ENCODE peak calls at places on chromosomes 3 and 15, in eight cellular contexts. U, D, Q, K, C, Y, Z and E are unnamed samples. For H3K27me3 and H3K4me1, the result is how much of the 10 kb centered on the place peaks cover.

GRCh38 chr15:64636101-64636500 is 139.3 kb downstream of the RBPMS2 start:
- DNase-seq in Z (no peak), Q (no peak), C (peak), Y (no peak), K (no peak), U (no peak), D (no peak), E (no peak)

GRCh38 chr3:153127788-153128187 is 34.2 kb upstream of the RAP2B start:
- DNase-seq in Y (no peak), Z (peak), U (peak), Q (no peak), K (no peak), D (no peak), C (no peak), E (no peak)

GRCh38 chr3:194269610-194270145 is 81.5 kb downstream of the CPN2 start:
- DNase-seq in K (peak), Z (no peak), Q (peak), D (peak), C (peak), Y (peak), U (peak), E (no peak)

GRCh38 chr3:188370081-188370830 is 216.3 kb downstream of the LPP start:
- DNase-seq in Z (no peak), Y (no peak), D (no peak), K (peak), C (no peak), Q (no peak), U (no peak), E (peak)

GRCh38 chr15:29113336-29114276 is 156.0 kb downstream of the NSMCE3 start:
- DNase-seq in Y (no peak), Q (no peak), Z (no peak), U (no peak), K (no peak), C (no peak), D (no peak), E (no peak)

GRCh38 chr3:42490243-42490642 is 12.2 kb upstream of the VIPR1 start:
- DNase-seq in Z (no peak), D (no peak), Q (no peak), U (peak), Y (peak), C (no peak), K (no peak), E (peak)

GRCh38 chr3:151328298-151329036 is 882 bp downstream of the P2RY13 start:
- DNase-seq in Z (no peak), U (no peak), D (no peak), Y (peak), K (no peak), Q (no peak), C (peak), E (no peak)

GRCh38 chr3:61562042-61562809 is 855 bp downstream of the PTPRG start:
- DNase-seq in K (no peak), Q (peak), U (no peak), C (no peak), Z (peak), D (peak), Y (peak), E (peak)

GRCh38 chr15:96870510-96871039 is 540.1 kb downstream of the NR2F2 start:
- DNase-seq in Y (no peak), K (peak), U (no peak), C (no peak), Q (no peak), D (no peak), Z (no peak), E (no peak)

GRCh38 chr3:113514265-113514769 is 639 bp downstream of the SPICE1 start:
- DNase-seq in C (no peak), Z (peak), Q (no peak), Y (no peak), K (peak), U (peak), D (no peak), E (no peak)

GRCh38 chr15:50736823-50737222 is 28.7 kb downstream of the SPPL2A start:
- DNase-seq in U (no peak), K (no peak), Q (no peak), Z (no peak), D (no peak), Y (no peak), C (no peak), E (no peak)

GRCh38 chr3:132421832-132422231 is 4.5 kb downstream of the DNAJC13 start:
- DNase-seq in Z (peak), C (peak), U (peak), D (no peak), K (no peak), Y (no peak), Q (no peak), E (no peak)

GRCh38 chr3:143597774-143598652 is 250.3 kb downstream of the SLC9A9 start:
- DNase-seq in U (no peak), Q (no peak), D (no peak), K (no peak), C (no peak), Z (no peak), Y (no peak), E (no peak)

GRCh38 chr15:90219421-90220141 is 14.2 kb downstream of the CIB1 start:
- DNase-seq in D (peak), Z (no peak), Q (peak), U (no peak), K (peak), C (no peak), Y (peak), E (no peak)

GRCh38 chr3:50118237-50118636 is 29.5 kb downstream of the RBM5 start:
- DNase-seq in U (no peak), Y (no peak), D (no peak), C (no peak), Q (no peak), K (no peak), Z (no peak), E (no peak)

GRCh38 chr3:37987751-37988179 is 2.8 kb upstream of the VILL start:
- DNase-seq in U (no peak), D (no peak), Z (peak), C (no peak), K (no peak), Q (peak), Y (no peak), E (no peak)

GRCh38 chr3:41881233-41881821 is 80.6 kb downstream of the ULK4 start:
- DNase-seq in Z (peak), K (peak), Y (no peak), D (peak), Q (no peak), C (peak), U (peak), E (peak)

GRCh38 chr3:165855581-165855980 is 18.4 kb upstream of the BCHE start:
- DNase-seq in K (no peak), D (no peak), Z (no peak), U (peak), Y (no peak), Q (no peak), C (no peak), E (peak)

GRCh38 chr3:170081079-170081741 is 43.4 kb downstream of the GPR160 start:
- DNase-seq in Y (no peak), C (peak), K (no peak), Q (no peak), U (peak), D (no peak), Z (peak), E (no peak)

GRCh38 chr3:123283657-123284398 is 82.1 kb downstream of the SEC22A start:
- DNase-seq in Q (no peak), Z (no peak), Y (no peak), D (no peak), K (no peak), U (no peak), C (no peak), E (no peak)

GRCh38 chr3:164730810-164731209 is 347.5 kb downstream of the SI start:
- DNase-seq in U (no peak), Q (no peak), D (no peak), C (no peak), Y (no peak), Z (no peak), K (peak), E (no peak)

GRCh38 chr15:45333550-45333949 is 44.8 kb downstream of the GATM start:
- DNase-seq in C (peak), D (no peak), Y (peak), K (no peak), Z (peak), Q (peak), U (peak), E (peak)

GRCh38 chr15:37824717-37825382 is 109.6 kb upstream of the TMCO5A start:
- DNase-seq in K (no peak), Z (peak), Y (peak), D (no peak), Q (no peak), U (peak), C (peak), E (peak)

GRCh38 chr3:105254154-105254553 is 112.6 kb upstream of the ALCAM start:
- DNase-seq in D (no peak), U (no peak), C (no peak), Q (no peak), K (no peak), Y (no peak), Z (no peak), E (no peak)

GRCh38 chr15:52071570-52071969 is 41.0 kb downstream of the BCL2L10 start:
- DNase-seq in U (no peak), Z (no peak), Y (no peak), D (no peak), C (no peak), Q (no peak), K (no peak), E (peak)

GRCh38 chr15:42704492-42704926 is 32.4 kb downstream of the CDAN1 start:
- DNase-seq in C (peak), K (peak), Q (no peak), U (peak), Y (peak), D (peak), Z (peak), E (peak)

GRCh38 chr3:182241196-182241776 is 529.6 kb downstream of the SOX2 start:
- DNase-seq in Z (no peak), Q (no peak), Y (no peak), U (no peak), C (no peak), K (no peak), D (no peak), E (no peak)

GRCh38 chr3:182243625-182244024 is 531.9 kb downstream of the SOX2 start:
- DNase-seq in U (no peak), K (no peak), Z (no peak), Q (no peak), D (no peak), C (peak), Y (no peak), E (no peak)

GRCh38 chr3:182240474-182240873 is 528.7 kb downstream of the SOX2 start:
- DNase-seq in C (no peak), Y (no peak), Q (no peak), K (no peak), U (no peak), Z (no peak), D (no peak), E (no peak)

GRCh38 chr3:182242563-182242962 is 530.8 kb downstream of the SOX2 start:
- DNase-seq in U (no peak), D (no peak), Q (no peak), K (no peak), Y (no peak), Z (no peak), C (no peak), E (no peak)

DNA sequence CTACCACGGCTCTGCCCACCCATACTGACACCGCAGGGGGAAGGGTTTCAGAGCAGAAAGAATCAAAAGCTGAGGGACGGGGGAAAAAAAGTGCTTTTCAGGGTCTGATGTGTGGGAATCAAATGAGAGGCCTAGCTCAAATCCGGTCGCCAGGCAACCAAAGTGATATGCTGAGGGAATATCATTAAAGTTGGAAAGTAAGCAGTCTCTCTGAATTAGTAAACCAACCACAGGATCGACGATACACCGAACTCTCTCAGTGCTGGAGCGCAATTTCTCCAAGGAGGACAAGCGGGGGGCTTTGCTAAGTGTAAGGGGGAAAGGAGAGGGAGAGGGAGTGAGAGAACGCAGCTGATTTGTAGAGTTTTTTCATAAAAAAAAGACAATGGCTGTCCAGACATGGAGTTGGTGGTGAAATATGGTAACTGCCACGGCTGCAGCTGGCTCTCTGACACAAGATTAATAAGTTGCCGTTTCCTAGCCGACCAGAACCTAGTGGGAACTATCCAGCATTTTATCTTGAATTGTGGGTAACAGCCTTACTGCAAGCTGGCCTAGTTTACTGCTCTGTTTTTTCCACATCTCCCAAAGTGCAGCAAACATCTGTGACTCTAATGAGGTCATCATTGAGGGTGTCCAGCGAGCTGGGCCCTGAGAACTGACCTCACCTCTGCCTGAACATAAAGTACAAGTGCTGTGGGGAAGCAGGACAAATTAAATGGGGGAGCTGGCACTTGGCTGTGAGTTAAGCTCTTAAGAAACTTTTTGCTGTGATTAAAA is 530.2 kb downstream of the SOX2 start:
- DNase-seq in Z (no peak), Q (peak), Y (peak), U (peak), D (peak), K (no peak), C (peak), E (no peak)
- H3K27me3 ChIP-seq in Z (under half), Q (under half), Y (under half), U (under half), D (under half), K (under half), C (under half), E (under half)

GRCh38 chr3:4589475-4590111 is 96.4 kb downstream of the ITPR1 start:
- DNase-seq in Q (peak), C (no peak), D (no peak), Z (no peak), K (no peak), U (no peak), Y (no peak), E (no peak)
- TF ChIP-seq CTCF in Q (no peak), C (no peak), D (no peak), Z (no peak), K (no peak), U (no peak), Y (no peak), E (no peak)

DNA sequence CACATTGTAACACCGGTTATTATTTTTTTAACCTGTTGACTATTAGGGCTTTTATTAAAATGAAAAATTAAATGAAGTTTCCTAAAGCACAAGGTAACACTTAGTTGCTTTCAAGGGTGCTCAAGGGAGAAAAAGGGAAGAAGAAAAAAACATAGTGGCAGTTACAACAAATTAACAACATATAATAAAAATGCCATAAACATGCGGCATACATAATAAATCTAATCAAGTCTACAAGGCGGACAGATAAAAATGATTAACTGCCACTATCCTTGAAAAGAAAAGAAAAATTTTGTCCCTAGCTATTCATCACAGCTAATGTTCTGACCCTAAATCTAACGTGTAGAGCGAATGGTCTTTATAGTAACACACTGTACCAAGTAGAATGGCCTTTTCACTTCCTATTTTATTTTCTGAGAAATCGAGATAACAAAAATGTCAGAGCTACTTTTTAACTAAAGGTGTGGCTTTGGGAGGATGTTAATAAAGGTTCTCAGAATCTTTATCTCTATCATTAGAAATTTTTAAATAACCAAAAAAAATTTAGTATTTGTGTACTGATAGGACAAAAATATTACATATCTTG is 194.9 kb downstream of the FOXP1 start:
- DNase-seq in D (no peak), C (no peak), U (no peak), Z (no peak), Q (no peak), Y (no peak), K (no peak), E (no peak)
- H3K4me1 ChIP-seq in D (under half), C (under half), U (under half), Z (under half), Q (under half), Y (under half), K (under half), E (under half)

GRCh38 chr3:57160046-57160730 is 5.0 kb downstream of the IL17RD start:
- DNase-seq in C (no peak), Y (no peak), U (no peak), Q (peak), K (peak), Z (no peak), D (peak), E (no peak)
- H3K27me3 ChIP-seq in C (under half), Y (under half), U (under half), Q (under half), K (under half), Z (under half), D (half or more), E (under half)